ENCODE peak calls at places on chromosomes 4 and X, in four cellular contexts. V is Karpas-422, G is WERI-Rb-1, W is IMR-90. T is an unnamed sample.

GRCh38 chrX:101759000-101759399 is 99.3 kb upstream of the ARMCX2 start:
- DNase-seq in V (peak; percentile 71), G (peak; percentile 30), W (peak; percentile 49), T (peak; percentile 60)

GRCh38 chrX:115093206-115093605 is 75.8 kb upstream of the IL13RA2 start:
- DNase-seq in V (no peak), G (no peak), W (no peak), T (peak; percentile 0)

GRCh38 chrX:153517941-153518834 is 746 bp downstream of the ATP2B3 start:
- DNase-seq in V (no peak), G (no peak), W (no peak), T (no peak)

GRCh38 chr4:185573651-185574199 is 38.4 kb upstream of the PDLIM3 start:
- DNase-seq in V (no peak), G (peak; percentile 86), W (peak; percentile 80), T (peak; percentile 80)

GRCh38 chr4:159298502-159298901 is 195.6 kb downstream of the RAPGEF2 start:
- DNase-seq in V (no peak), G (no peak), W (peak; percentile 59), T (peak; percentile 89)

GRCh38 chr4:130808492-130808891 is 1712.5 kb downstream of the C4orf33 start:
- DNase-seq in V (peak; percentile 66), G (no peak), W (no peak), T (no peak)

GRCh38 chr4:127601029-127601428 is 31.7 kb upstream of the INTU start:
- DNase-seq in V (peak; percentile 49), G (no peak), W (peak; percentile 43), T (peak; percentile 69)

GRCh38 chr4:90546114-90546513 is 418.9 kb downstream of the CCSER1 start:
- DNase-seq in V (no peak), G (no peak), W (no peak), T (no peak)

GRCh38 chrX:146278381-146278780 is 460.8 kb downstream of the SLITRK2 start:
- DNase-seq in V (peak; percentile 53), G (peak; percentile 23), W (no peak), T (no peak)

GRCh38 chrX:155056877-155057792 is 13.8 kb downstream of the CMC4 start:
- DNase-seq in V (peak; percentile 79), G (peak; percentile 78), W (peak; percentile 70), T (peak; percentile 71)

GRCh38 chrX:118974908-118975671 is 672 bp downstream of the LONRF3 start:
- DNase-seq in V (no peak), G (peak; percentile 10), W (no peak), T (peak; percentile 53)

GRCh38 chrX:45667666-45668065 is 467.0 kb upstream of the DIPK2B start:
- DNase-seq in V (no peak), G (no peak), W (peak; percentile 14), T (no peak)

GRCh38 chr4:165288639-165289428 is 38.6 kb upstream of the MSMO1 start:
- DNase-seq in V (no peak), G (no peak), W (peak; percentile 75), T (peak; percentile 70)

GRCh38 chrX:119763175-119763574 is 4.8 kb downstream of the SOWAHD start:
- DNase-seq in V (no peak), G (no peak), W (peak; percentile 77), T (peak; percentile 69)

GRCh38 chr4:176277162-176277904 is 8.3 kb upstream of the ASB5 start:
- DNase-seq in V (peak; percentile 73), G (peak; percentile 69), W (peak; percentile 71), T (peak; percentile 91)

GRCh38 chrX:68681443-68681941 is 34.0 kb downstream of the STARD8 start:
- DNase-seq in V (no peak), G (no peak), W (peak; percentile 60), T (peak; percentile 41)

GRCh38 chr4:124596811-124597210 is 115.7 kb downstream of the ANKRD50 start:
- DNase-seq in V (no peak), G (peak; percentile 55), W (no peak), T (no peak)

GRCh38 chr4:22203436-22204011 is 255.0 kb upstream of the KCNIP4 start:
- DNase-seq in V (no peak), G (no peak), W (no peak), T (peak; percentile 7)

GRCh38 chrX:147846676-147847075 is 65.0 kb upstream of the FMR1 start:
- DNase-seq in V (no peak), G (no peak), W (no peak), T (no peak)

GRCh38 chrX:85326234-85327059 is 53.0 kb downstream of the POF1B start:
- DNase-seq in V (no peak), G (no peak), W (no peak), T (no peak)

GRCh38 chrX:151031365-151031975 is 48.3 kb downstream of the HMGB3 start:
- DNase-seq in V (no peak), G (no peak), W (no peak), T (no peak)

GRCh38 chrX:72029473-72030411 is 102.0 kb downstream of the RTL5 start:
- DNase-seq in V (no peak), G (peak; percentile 31), W (peak; percentile 90), T (peak; percentile 83)

GRCh38 chr4:159178147-159178541 is 75.3 kb downstream of the RAPGEF2 start:
- DNase-seq in V (no peak), G (no peak), W (peak; percentile 44), T (peak; percentile 24)

GRCh38 chrX:154132366-154132765 is 11.7 kb upstream of the OPN1LW start:
- DNase-seq in V (no peak), G (no peak), W (no peak), T (no peak)

GRCh38 chrX:125744914-125745313 is 421.2 kb downstream of the DCAF12L2 start:
- DNase-seq in V (peak; percentile 55), G (no peak), W (no peak), T (no peak)

GRCh38 chr4:148445071-148445902 is 3.1 kb upstream of the NR3C2 start:
- DNase-seq in V (no peak), G (peak; percentile 67), W (no peak), T (peak; percentile 42)

GRCh38 chr4:15963001-15963451 is at the start of gene FGFBP2:
- DNase-seq in V (peak; percentile 76), G (peak; percentile 81), W (peak; percentile 44), T (peak; percentile 78)

GRCh38 chr4:89146196-89146595 is 34.9 kb downstream of the TIGD2 start:
- DNase-seq in V (no peak), G (no peak), W (no peak), T (no peak)

GRCh38 chr4:15004701-15005301 is 2.5 kb downstream of the CPEB2 start:
- DNase-seq in V (peak; percentile 72), G (peak; percentile 58), W (peak; percentile 54), T (peak; percentile 85)

GRCh38 chr4:18241744-18242143 is 220.2 kb upstream of the LCORL start:
- DNase-seq in V (no peak), G (no peak), W (no peak), T (no peak)

GRCh38 chr4:183571350-183572076 is 66.7 kb downstream of the ING2 start:
- DNase-seq in V (no peak), G (no peak), W (peak; percentile 52), T (peak; percentile 42)

GRCh38 chr4:38928886-38929285 is 61.3 kb downstream of the FAM114A1 start:
- DNase-seq in V (no peak), G (no peak), W (no peak), T (no peak)
- H3K27ac ChIP-seq in V (no peak overlapping the region), G (no peak overlapping the region), W (no peak overlapping the region), T (no peak overlapping the region)

DNA sequence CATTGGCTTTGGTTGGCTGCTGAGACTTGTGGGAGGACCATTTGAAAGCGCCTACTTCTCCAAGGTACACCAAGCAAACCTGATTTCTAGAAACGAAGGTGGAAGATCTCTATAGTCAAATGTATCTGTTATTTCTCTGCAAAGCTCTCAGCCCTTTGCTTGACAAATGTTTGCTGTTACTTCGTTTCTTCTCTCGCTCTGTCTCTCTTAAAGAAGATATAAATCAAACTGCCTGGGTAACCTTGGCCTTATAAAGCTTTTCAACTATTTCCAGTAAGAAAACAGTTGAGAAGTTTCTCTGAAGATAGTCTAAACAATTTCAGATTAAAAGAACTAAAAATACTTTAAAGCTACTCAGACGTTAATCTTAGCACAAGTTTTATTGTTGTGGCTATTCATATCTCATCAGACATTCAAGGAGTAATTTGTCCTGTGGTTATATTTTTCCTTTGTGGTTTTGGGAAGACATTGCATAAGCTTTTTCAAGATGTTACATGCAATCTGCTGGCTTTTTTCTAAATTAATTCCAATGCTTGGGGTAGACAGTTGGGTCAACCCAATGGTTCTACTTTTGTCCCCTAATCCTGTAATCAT is 22.6 kb downstream of the HOPX start:
- DNase-seq in V (no peak), G (no peak), W (no peak), T (no peak)
- H3K27ac ChIP-seq in V (no peak overlapping the region), G (no peak overlapping the region), W (no peak overlapping the region), T (no peak overlapping the region)

GRCh38 chr4:173736840-173737239 is 206.8 kb upstream of the HAND2 start:
- DNase-seq in V (no peak), G (no peak), W (peak; percentile 39), T (no peak)
- H3K27ac ChIP-seq in V (no peak overlapping the region), G (no peak overlapping the region), W (no peak overlapping the region), T (no peak overlapping the region)

GRCh38 chr4:182449960-182450359 is 206.8 kb downstream of the TENM3 start:
- DNase-seq in V (no peak), G (no peak), W (no peak), T (peak; percentile 6)
- H3K27ac ChIP-seq in V (no peak overlapping the region), G (no peak overlapping the region), W (no peak overlapping the region), T (no peak overlapping the region)

GRCh38 chr4:112279882-112280315 is 5.8 kb downstream of the TIFA start:
- DNase-seq in V (no peak), G (no peak), W (peak; percentile 13), T (no peak)
- H3K27ac ChIP-seq in V (peak overlapping the region; percentile 87), G (no peak overlapping the region), W (no peak overlapping the region), T (no peak overlapping the region)

GRCh38 chr4:2672082-2672481 is 84.1 kb downstream of the TNIP2 start:
- DNase-seq in V (no peak), G (no peak), W (no peak), T (no peak)
- H3K27ac ChIP-seq in V (peak overlapping the region; percentile 54), G (no peak overlapping the region), W (no peak overlapping the region), T (no peak overlapping the region)

GRCh38 chr4:48126621-48127020 is 7.4 kb downstream of the TXK start:
- DNase-seq in V (no peak), G (no peak), W (no peak), T (no peak)
- H3K27ac ChIP-seq in V (no peak overlapping the region), G (no peak overlapping the region), W (no peak overlapping the region), T (no peak overlapping the region)